ENCODE peak calls at places on chromosomes 11 and 22, in six cellular contexts. E, K, L, W, I and P are unnamed samples.

GRCh38 chr11:103378931-103379330 is 269.7 kb downstream of the DYNC2H1 start:
- DNase-seq in E (no peak), K (no peak), L (no peak), W (no peak), I (peak; percentile 44), P (no peak)

GRCh38 chr11:44926036-44926435 is 24.6 kb downstream of the TP53I11 start:
- DNase-seq in E (no peak), K (no peak), L (no peak), W (no peak), I (no peak), P (no peak)

GRCh38 chr11:69854719-69855118 is 35.5 kb upstream of the FGF3 start:
- DNase-seq in E (no peak), K (peak; percentile 18), L (no peak), W (peak; percentile 31), I (peak; percentile 30), P (no peak)

GRCh38 chr11:2669926-2670469 is 29.8 kb downstream of the KCNQ1OT1 start:
- DNase-seq in E (no peak), K (no peak), L (peak; percentile 4), W (no peak), I (no peak), P (peak; percentile 28)

GRCh38 chr11:24373516-24373915 is 123.3 kb upstream of the LUZP2 start:
- DNase-seq in E (no peak), K (no peak), L (no peak), W (no peak), I (no peak), P (no peak)

GRCh38 chr22:41300661-41301060 is 664 bp upstream of the ZC3H7B start:
- DNase-seq in E (no peak), K (no peak), L (no peak), W (no peak), I (no peak), P (no peak)

GRCh38 chr22:41028841-41029240 is 63.6 kb upstream of the EP300 start:
- DNase-seq in E (no peak), K (peak; percentile 31), L (no peak), W (no peak), I (peak; percentile 93), P (no peak)

GRCh38 chr11:70127653-70128434 is 49.7 kb downstream of the ANO1 start:
- DNase-seq in E (no peak), K (no peak), L (no peak), W (no peak), I (peak; percentile 30), P (no peak)

GRCh38 chr22:23534851-23535717 is 45.0 kb downstream of the IGLL1 start:
- DNase-seq in E (no peak), K (no peak), L (no peak), W (no peak), I (no peak), P (no peak)

GRCh38 chr22:21708960-21709359 is 26.6 kb downstream of the YPEL1 start:
- DNase-seq in E (no peak), K (no peak), L (no peak), W (no peak), I (no peak), P (no peak)

GRCh38 chr22:35596821-35597220 is 20.3 kb downstream of the MB start:
- DNase-seq in E (no peak), K (no peak), L (no peak), W (no peak), I (peak; percentile 34), P (no peak)

GRCh38 chr22:40023226-40023925 is 28.6 kb downstream of the FAM83F start:
- DNase-seq in E (no peak), K (no peak), L (no peak), W (no peak), I (no peak), P (no peak)

GRCh38 chr11:26045082-26045481 is 286.8 kb upstream of the ANO3 start:
- DNase-seq in E (no peak), K (no peak), L (no peak), W (no peak), I (no peak), P (no peak)

GRCh38 chr11:81432333-81432732 is 1301.3 kb downstream of the FAM181B start:
- DNase-seq in E (no peak), K (no peak), L (no peak), W (no peak), I (no peak), P (no peak)

GRCh38 chr11:17828311-17828751 is 93.8 kb downstream of the KCNC1 start:
- DNase-seq in E (peak; percentile 39), K (no peak), L (peak; percentile 65), W (no peak), I (peak; percentile 46), P (no peak)

GRCh38 chr11:48055292-48056132 is 75.2 kb downstream of the PTPRJ start:
- DNase-seq in E (peak; percentile 65), K (no peak), L (no peak), W (no peak), I (peak; percentile 33), P (no peak)

GRCh38 chr11:127670372-127670771 is 669.8 kb upstream of the KIRREL3 start:
- DNase-seq in E (no peak), K (no peak), L (no peak), W (no peak), I (no peak), P (no peak)

GRCh38 chr22:50396751-50397370 is 53.7 kb downstream of the PPP6R2 start:
- DNase-seq in E (peak; percentile 15), K (peak; percentile 86), L (no peak), W (no peak), I (no peak), P (no peak)

GRCh38 chr22:19880786-19881569 is 26.3 kb upstream of the GNB1L start:
- DNase-seq in E (no peak), K (peak; percentile 94), L (peak; percentile 46), W (peak; percentile 41), I (peak; percentile 96), P (peak; percentile 72)

GRCh38 chr11:129854229-129854805 is 38.7 kb downstream of the TMEM45B start:
- DNase-seq in E (no peak), K (no peak), L (no peak), W (no peak), I (no peak), P (no peak)

GRCh38 chr22:35205141-35205775 is 52.0 kb upstream of the HMGXB4 start:
- DNase-seq in E (no peak), K (no peak), L (no peak), W (no peak), I (no peak), P (no peak)

GRCh38 chr22:41524809-41525449 is 19.3 kb downstream of the POLR3H start:
- DNase-seq in E (peak; percentile 35), K (no peak), L (no peak), W (no peak), I (no peak), P (no peak)

DNA sequence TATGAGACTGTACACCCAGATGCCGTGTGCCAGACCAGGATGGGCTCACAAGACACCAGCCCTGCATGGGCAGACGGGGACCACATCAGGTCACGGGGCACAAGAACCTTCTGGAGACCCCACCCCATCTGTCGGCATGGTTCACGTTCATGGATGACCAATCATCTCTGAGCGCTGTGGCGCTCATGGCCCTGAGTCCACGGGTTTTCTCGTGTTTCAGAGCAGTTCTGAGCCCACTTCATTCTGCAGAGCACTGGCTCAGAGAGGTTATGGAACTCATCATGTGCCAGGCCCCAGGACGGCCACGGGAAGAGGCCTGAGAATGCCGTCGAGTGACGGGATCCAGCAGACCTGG is 63.0 kb upstream of the PPARA start:
- DNase-seq in E (no peak), K (no peak), L (no peak), W (no peak), I (no peak), P (no peak)
- H3K4me3 ChIP-seq in E (no peak overlapping the region), K (peak overlapping the region; percentile 52), L (peak overlapping the region; percentile 27), W (no peak overlapping the region), I (no peak overlapping the region), P (peak overlapping the region; percentile 35)

GRCh38 chr11:7536102-7536501 is 22.3 kb downstream of the PPFIBP2 start:
- DNase-seq in E (peak; percentile 36), K (peak; percentile 35), L (no peak), W (no peak), I (no peak), P (no peak)
- H3K9me3 ChIP-seq in E (no peaks in the 10 kb centered on the region), K (no peaks in the 10 kb centered on the region), L (no peaks in the 10 kb centered on the region), W (no peaks in the 10 kb centered on the region), I (no peaks in the 10 kb centered on the region), P (no peaks in the 10 kb centered on the region)

GRCh38 chr11:36454551-36454950 is 55.5 kb downstream of the TRAF6 start:
- DNase-seq in E (no peak), K (no peak), L (no peak), W (no peak), I (no peak), P (no peak)
- H3K4me1 ChIP-seq in E (peaks cover 15% of the 10 kb centered on the region), K (peaks cover 44% of the 10 kb centered on the region), L (peaks cover 77% of the 10 kb centered on the region), W (peaks cover 2% of the 10 kb centered on the region), I (peaks cover 9% of the 10 kb centered on the region), P (peaks cover 56% of the 10 kb centered on the region)

GRCh38 chr11:111976119-111976518 is 39.0 kb downstream of the DIXDC1 start:
- DNase-seq in E (no peak), K (no peak), L (no peak), W (no peak), I (no peak), P (no peak)

GRCh38 chr11:111980062-111980461 is 42.9 kb downstream of the DIXDC1 start:
- DNase-seq in E (no peak), K (no peak), L (no peak), W (no peak), I (no peak), P (no peak)

GRCh38 chr11:111976614-111977140 is 39.5 kb downstream of the DIXDC1 start:
- DNase-seq in E (no peak), K (no peak), L (peak; percentile 40), W (no peak), I (peak; percentile 4), P (no peak)

GRCh38 chr11:111977141-111978027 is 40.2 kb downstream of the DIXDC1 start:
- DNase-seq in E (peak; percentile 62), K (no peak), L (peak; percentile 72), W (no peak), I (peak; percentile 54), P (peak; percentile 72)

DNA sequence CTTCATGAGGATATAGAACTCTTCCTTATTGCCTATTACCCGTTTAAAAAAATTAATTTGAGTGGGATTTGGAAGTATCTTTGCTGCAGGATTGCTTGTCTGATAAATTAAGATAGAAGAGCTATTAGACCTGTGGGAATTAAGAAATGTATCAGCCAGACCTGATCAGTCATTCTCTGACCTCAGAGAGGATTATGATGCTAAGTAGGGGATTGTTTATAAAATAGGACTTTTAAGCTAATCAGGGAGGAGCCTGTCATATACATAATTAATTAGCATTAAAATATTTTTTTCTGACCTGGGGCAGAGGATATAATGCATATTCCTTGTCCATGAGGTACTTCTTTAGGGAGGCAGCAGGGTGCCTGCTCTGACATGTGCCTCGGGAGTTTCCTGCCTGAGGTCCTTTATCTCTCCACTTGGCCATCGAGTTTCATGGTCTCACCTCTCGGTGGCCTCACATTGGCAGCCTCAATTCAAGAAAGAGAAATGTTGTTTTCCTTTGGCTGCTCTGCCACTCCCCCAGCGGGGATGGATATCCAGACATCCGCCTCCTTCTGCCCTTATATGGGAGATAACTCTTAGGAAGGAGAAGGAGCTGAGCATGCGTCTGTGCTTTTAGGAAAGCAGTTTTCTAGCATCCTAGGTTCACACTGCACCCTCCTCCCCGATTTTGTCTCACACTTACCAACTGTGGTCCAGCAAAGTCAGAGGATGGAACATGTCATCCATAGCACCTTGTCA is 41.1 kb downstream of the DIXDC1 start:
- DNase-seq in E (peak; percentile 38), K (no peak), L (peak; percentile 85), W (no peak), I (peak; percentile 81), P (peak; percentile 85)
- H3K4me3 ChIP-seq in E (no peak overlapping the region), K (no peak overlapping the region), L (peak overlapping the region; percentile 82), W (no peak overlapping the region), I (peak overlapping the region; percentile 54), P (peak overlapping the region; percentile 63)